ENCODE peak calls at places on chromosome 9, in four cellular contexts. B, V, I and Q are unnamed samples.

GRCh38 chr9:8723195-8723594 is 923.6 kb upstream of the DMAC1 start:
- DNase-seq in V (no peak), I (no peak), B (no peak), Q (no peak)

GRCh38 chr9:129006328-129007034 is 21.6 kb downstream of the SH3GLB2 start:
- DNase-seq in I (peak), B (peak), V (peak), Q (peak)

GRCh38 chr9:35948901-35949318 is 9.0 kb downstream of the OR2S2 start:
- DNase-seq in B (no peak), I (no peak), V (no peak), Q (no peak)

GRCh38 chr9:113477058-113477457 is 13.5 kb downstream of the RGS3 start:
- DNase-seq in B (no peak), V (no peak), I (no peak), Q (no peak)

GRCh38 chr9:87389936-87390335 is 107.7 kb upstream of the DAPK1 start:
- DNase-seq in I (no peak), B (no peak), V (no peak), Q (no peak)

GRCh38 chr9:108168451-108168850 is 678.9 kb upstream of the KLF4 start:
- DNase-seq in V (no peak), I (peak), B (no peak), Q (peak)

GRCh38 chr9:73183917-73184861 is 32.5 kb downstream of the ANXA1 start:
- DNase-seq in B (no peak), I (peak), V (peak), Q (peak)

GRCh38 chr9:81562221-81563019 is 126.9 kb downstream of the TLE1 start:
- DNase-seq in V (no peak), I (no peak), B (no peak), Q (no peak)

GRCh38 chr9:36211510-36211909 is 20.8 kb downstream of the CLTA start:
- DNase-seq in V (no peak), B (no peak), I (no peak), Q (no peak)

GRCh38 chr9:19471737-19472648 is 63.2 kb downstream of the ACER2 start:
- DNase-seq in V (no peak), B (peak), I (peak), Q (peak)

GRCh38 chr9:99368341-99369326 is 146.6 kb downstream of the SEC61B start:
- DNase-seq in V (no peak), I (peak), B (peak), Q (peak)

GRCh38 chr9:124218438-124219289 is 39.1 kb upstream of the NEK6 start:
- DNase-seq in I (peak), B (peak), V (no peak), Q (peak)

GRCh38 chr9:127561491-127562270 is 50.4 kb upstream of the STXBP1 start:
- DNase-seq in I (peak), B (no peak), V (no peak), Q (peak)

GRCh38 chr9:2180171-2180570 is 165.0 kb downstream of the SMARCA2 start:
- DNase-seq in I (no peak), B (no peak), V (no peak), Q (no peak)